ENCODE peak calls at places on chromosomes 1 and 21, in six cellular contexts. X is RWPE1; B is heart left ventricle; E is astrocyte of the spinal cord; C is activated CD8-positive, alpha-beta T cell treated with anti-CD3 and anti-CD28 coated beads for 36 hours; F is GM12878. K is an unnamed sample.

GRCh38 chr1:12615166-12615915 is 2.7 kb downstream of the DHRS3 start:
- DNase-seq in B (no peak), X (no peak), C (no peak), F (no peak), E (no peak), K (peak)

GRCh38 chr1:14519976-14520375 is 78.5 kb upstream of the KAZN start:
- DNase-seq in B (no peak), F (no peak), C (no peak), E (no peak), X (no peak), K (no peak)

GRCh38 chr1:24749257-24749656 is 4.0 kb downstream of the CLIC4 start:
- DNase-seq in C (no peak), F (no peak), B (no peak), E (no peak), X (no peak), K (no peak)

GRCh38 chr1:211751438-211751837 is 76.0 kb upstream of the NEK2 start:
- DNase-seq in E (no peak), C (no peak), X (no peak), F (no peak), B (no peak), K (no peak)

GRCh38 chr1:77866296-77866695 is 22.1 kb upstream of the NEXN start:
- DNase-seq in B (no peak), C (no peak), F (no peak), E (no peak), X (no peak), K (peak)

GRCh38 chr1:224767031-224767430 is 150.9 kb downstream of the CNIH3 start:
- DNase-seq in E (no peak), B (no peak), X (no peak), C (no peak), F (no peak), K (no peak)

GRCh38 chr1:41856361-41857285 is 62.1 kb downstream of the HIVEP3 start:
- DNase-seq in F (no peak), C (no peak), E (peak), X (no peak), B (no peak), K (no peak)

GRCh38 chr1:7207875-7208646 is 422.8 kb downstream of the CAMTA1 start:
- DNase-seq in B (no peak), E (peak), X (peak), C (peak), F (no peak), K (peak)

GRCh38 chr1:3275471-3276340 is 178.8 kb upstream of the ARHGEF16 start:
- DNase-seq in C (no peak), F (no peak), B (no peak), E (peak), X (no peak), K (no peak)

GRCh38 chr1:109214695-109215623 is 1.2 kb downstream of the SARS1 start:
- DNase-seq in B (no peak), X (peak), F (peak), C (peak), E (peak), K (peak)

GRCh38 chr1:245768596-245768995 is 613.8 kb downstream of the KIF26B start:
- DNase-seq in C (no peak), X (no peak), F (no peak), B (no peak), E (no peak), K (no peak)

GRCh38 chr1:203146042-203146369 is 18.5 kb downstream of the ADORA1 start:
- DNase-seq in B (no peak), E (no peak), X (no peak), C (no peak), F (no peak), K (no peak)

GRCh38 chr1:7407980-7408770 is 362.9 kb upstream of the VAMP3 start:
- DNase-seq in E (no peak), F (no peak), C (no peak), X (no peak), B (no peak), K (no peak)

GRCh38 chr21:34815831-34816700 is 147.3 kb downstream of the CLIC6 start:
- DNase-seq in E (no peak), X (no peak), C (no peak), F (no peak), B (no peak), K (peak)

GRCh38 chr21:37537391-37537996 is 170.9 kb downstream of the DYRK1A start:
- DNase-seq in C (no peak), X (no peak), B (no peak), F (no peak), E (no peak), K (no peak)
- TF ChIP-seq CTCF in C (no peak), X (no peak), B (no peak), F (no peak), E (no peak), K (no peak)

GRCh38 chr1:115183711-115184259 is 94.5 kb upstream of the TSPAN2 start:
- DNase-seq in E (no peak), X (no peak), F (no peak), C (no peak), B (no peak), K (no peak)

GRCh38 chr1:115182012-115182715 is 92.9 kb upstream of the TSPAN2 start:
- DNase-seq in B (no peak), F (no peak), E (no peak), C (no peak), X (peak), K (peak)

GRCh38 chr1:115184951-115185331 is 95.6 kb upstream of the TSPAN2 start:
- DNase-seq in B (no peak), C (no peak), X (peak), F (no peak), E (peak), K (peak)

GRCh38 chr1:115184260-115184950 is 95.1 kb upstream of the TSPAN2 start:
- DNase-seq in E (no peak), X (no peak), C (peak), F (no peak), B (no peak), K (no peak)

DNA sequence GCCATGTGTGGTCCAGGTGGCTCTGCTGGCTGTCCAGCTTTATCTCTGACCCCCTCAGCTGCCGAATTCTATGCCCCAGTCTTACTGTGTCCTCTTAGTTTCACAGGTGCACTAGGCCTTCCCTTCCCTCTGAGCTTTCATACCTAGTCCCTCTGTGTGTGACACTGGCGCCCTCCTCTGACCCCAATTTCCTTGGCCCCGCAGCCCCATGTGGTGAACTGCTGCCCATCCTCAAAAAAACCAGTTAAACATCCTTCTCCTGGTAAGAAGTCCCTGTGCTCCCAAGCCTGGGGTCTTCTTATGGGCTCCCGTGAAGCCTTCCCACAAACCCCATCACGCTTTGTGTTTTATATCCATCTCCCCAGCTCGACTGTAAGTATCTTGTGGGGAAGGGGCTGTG is 93.9 kb upstream of the TSPAN2 start:
- DNase-seq in F (no peak), C (peak), X (no peak), B (no peak), E (no peak), K (no peak)
- TF ChIP-seq CTCF in F (peak), C (no peak), X (no peak), B (no peak), E (no peak), K (no peak)

DNA sequence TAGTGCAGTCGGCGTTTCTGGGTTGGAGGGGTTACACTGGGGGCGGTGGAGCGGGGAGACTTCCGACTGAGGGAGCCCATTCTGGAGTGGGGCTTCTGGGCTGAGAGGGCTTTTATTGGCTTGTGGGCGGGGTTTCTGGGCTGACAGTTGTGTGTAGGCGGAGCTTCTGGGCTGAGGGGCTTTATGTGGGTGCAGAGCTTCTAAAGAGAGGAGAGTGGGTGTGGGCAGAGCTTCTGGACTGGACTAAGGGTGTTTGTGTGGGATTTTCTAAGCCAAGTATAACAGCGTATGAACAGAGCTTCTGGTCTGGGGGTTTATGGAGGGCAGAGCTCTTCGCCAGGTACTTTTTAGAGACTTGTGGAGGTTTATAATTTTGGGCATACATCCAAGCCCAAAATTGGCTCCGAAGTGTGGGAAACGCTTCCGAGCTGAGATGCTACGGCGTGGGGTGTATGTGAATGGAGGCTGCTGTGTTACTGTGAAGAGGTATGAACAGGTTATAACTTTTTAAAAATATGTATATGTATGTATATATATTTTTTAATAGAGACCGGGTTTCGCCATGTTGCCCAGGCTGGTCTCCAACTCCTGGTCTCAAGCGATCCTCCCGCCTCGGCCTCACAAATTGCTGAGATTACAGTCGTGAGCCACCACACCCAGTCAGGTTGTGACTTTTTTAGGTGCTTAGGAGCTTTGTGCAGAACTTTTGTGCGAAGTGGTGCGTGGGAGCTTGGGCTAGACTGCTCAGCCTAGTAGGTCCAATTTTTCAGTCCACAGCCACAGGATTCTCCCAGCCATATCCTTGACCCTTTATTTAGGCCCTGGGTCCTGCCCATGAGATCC is 869 bp downstream of the TMEM39B start:
- DNase-seq in C (no peak), B (no peak), E (no peak), F (peak), X (no peak), K (no peak)
- TF ChIP-seq CTCF in C (no peak), B (peak), E (no peak), F (no peak), X (no peak), K (peak)

GRCh38 chr1:201883786-201884185 is 4.9 kb upstream of the SHISA4 start:
- DNase-seq in F (no peak), X (peak), E (peak), B (no peak), C (peak), K (peak)

GRCh38 chr1:201880928-201881571 is 7.6 kb upstream of the SHISA4 start:
- DNase-seq in C (no peak), B (no peak), E (no peak), F (no peak), X (no peak), K (no peak)

GRCh38 chr1:201881617-201882016 is 7.1 kb upstream of the SHISA4 start:
- DNase-seq in F (no peak), C (no peak), B (no peak), E (no peak), X (no peak), K (no peak)

GRCh38 chr1:201883266-201883665 is 5.4 kb upstream of the SHISA4 start:
- DNase-seq in B (no peak), X (no peak), C (no peak), F (no peak), E (no peak), K (no peak)

DNA sequence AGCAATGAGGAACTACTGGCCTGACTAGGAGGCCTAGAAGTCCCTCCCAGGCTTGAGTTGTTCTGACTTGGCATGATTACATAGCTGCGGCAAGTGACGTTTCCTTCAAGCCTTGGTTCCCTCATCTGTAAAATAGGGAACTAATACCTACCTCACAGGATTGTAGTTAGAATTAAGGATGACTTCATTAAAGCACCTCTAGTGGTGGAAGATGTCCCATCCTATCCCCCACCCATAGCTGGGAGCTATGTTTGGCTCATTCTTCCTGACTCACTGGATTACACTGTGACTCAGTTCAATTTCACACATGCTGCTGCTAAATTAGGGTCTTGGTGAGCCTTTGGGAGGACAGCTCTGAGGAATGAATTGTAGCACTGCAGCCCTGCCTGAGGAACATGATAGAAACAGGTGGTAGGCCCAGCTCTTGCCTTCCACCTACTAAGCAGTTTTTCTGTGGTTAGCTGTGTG is 6.0 kb upstream of the SHISA4 start:
- DNase-seq in E (peak), X (peak), B (no peak), C (no peak), F (peak), K (peak)
- TF ChIP-seq CTCF in E (peak), X (no peak), B (no peak), C (no peak), F (no peak), K (peak)

DNA sequence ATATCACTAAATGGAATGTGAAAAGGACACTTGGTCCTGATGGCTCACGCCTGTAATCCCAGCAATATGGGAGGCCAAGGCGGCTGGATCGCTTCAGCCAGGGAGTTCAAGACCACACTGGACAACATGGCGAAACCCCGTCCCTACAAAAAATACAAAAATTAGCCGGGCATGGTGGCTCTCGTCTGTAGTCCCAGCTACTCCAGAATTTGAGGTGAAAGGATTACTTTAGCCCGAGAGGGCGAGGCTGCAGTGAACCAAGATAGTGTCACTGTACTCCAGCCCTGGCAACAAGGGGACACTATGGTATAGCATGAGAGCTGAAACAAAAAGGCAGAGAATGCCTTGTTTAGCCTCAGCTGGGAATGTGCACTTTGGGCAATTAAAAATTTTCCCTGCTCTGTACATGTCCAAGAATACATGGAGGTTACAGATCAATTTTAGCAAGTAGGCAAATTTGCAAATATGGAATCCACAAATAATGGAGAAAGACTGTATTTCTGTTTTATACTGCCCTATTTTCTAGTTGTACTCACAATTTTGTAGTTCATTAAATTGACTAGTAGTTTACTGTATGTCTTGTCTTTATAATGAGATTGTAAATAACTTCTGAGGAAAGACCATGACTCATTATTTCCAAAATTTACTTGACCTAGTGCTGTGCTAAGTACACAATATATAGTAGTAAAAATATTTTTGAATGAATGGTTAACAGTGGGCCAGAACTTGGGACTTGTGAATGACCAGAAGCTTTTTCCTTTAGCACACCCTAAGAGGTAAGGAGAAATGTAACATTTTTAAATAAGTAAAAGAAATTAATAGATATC is 2.0 kb upstream of the ANGEL2 start:
- DNase-seq in C (no peak), X (no peak), B (no peak), E (no peak), F (no peak), K (no peak)
- TF ChIP-seq CTCF in C (no peak), X (no peak), B (no peak), E (no peak), F (no peak), K (no peak)

GRCh38 chr1:38964140-38964548 is 22.5 kb upstream of the RHBDL2 start:
- DNase-seq in X (no peak), B (no peak), E (no peak), C (peak), F (no peak), K (no peak)
- TF ChIP-seq CTCF in X (no peak), B (peak), E (no peak), C (no peak), F (peak), K (peak)

DNA sequence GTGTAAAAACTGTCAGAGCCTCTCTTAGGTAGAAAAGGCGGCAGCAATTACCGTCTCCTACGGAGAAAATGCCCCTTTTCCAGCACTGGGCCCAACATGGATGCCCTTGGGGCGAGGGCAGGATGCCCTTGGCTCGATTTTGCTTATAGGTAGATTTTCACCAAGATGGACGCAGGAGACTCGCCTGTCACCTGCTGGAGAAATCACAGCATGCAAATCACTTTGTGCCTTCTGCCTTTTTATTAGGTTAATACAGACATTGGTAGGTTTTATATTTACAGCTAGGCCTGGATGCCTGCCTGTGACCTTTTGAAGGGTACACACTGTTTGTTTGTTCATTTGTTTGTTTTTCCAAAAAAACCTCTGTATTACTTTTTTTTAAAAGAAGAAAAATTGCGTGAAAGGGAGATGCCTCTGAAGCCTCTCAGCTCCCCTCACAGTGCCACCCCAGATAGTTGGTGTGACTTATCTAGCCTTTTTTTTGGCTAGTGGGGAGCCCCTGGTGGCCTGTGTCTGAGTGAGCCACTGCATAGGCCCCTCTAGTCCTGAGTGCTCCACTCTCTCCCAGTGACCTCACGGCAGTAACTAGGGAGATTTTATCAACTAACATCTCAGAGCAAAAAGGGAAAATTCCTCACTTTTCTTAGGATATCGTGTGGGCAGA is 2.5 kb downstream of the ATP1B1 start:
- DNase-seq in B (no peak), C (peak), F (no peak), X (no peak), E (no peak), K (no peak)
- TF ChIP-seq CTCF in B (peak), C (peak), F (peak), X (peak), E (peak), K (peak)

DNA sequence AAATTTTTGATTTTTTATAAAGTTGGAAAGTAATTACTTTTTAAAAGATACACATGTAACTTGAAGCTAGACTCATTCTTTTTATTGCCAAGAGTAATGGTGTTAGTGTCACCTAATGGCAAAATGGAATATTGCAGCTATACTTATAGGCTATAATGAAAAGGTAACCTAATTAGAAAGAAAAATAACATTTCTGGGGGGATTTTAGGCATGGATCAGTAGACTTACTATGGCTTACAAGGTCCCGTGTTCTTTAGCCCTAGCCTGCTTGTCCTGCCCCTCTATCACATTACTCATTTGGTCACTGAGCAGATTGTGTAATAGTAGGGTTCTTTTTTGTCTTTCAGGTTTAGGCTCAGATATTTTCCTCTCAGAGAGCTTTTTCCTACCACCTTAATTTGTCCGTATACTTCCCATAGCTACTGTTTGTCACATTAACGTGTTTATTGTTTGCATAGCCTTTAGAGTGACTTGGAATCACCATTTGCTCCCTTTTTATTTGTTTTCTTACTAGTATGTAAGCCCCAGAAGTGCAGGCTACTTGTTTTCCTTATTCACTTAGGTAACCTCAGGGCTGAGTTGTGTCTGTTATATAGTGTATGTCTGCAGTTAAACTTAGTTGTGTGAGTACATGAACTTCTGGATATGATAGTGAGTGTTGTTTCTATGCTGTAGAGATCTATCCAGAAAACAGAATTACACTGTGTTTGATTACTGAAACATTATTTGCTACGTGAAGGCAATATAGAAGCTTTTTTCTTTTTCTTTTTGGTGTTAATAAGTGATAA is 58.7 kb downstream of the RABGAP1L start:
- DNase-seq in E (peak), B (no peak), F (no peak), C (no peak), X (no peak), K (peak)
- TF ChIP-seq CTCF in E (peak), B (peak), F (peak), C (peak), X (peak), K (peak)